ENCODE peak calls at places on chromosomes 16 and 17, in five cellular contexts. N is dorsolateral prefrontal cortex, X is GM12878, W is heart right ventricle, F is body of pancreas. A is an unnamed sample.

GRCh38 chr17:6666077-6666521 is 14.5 kb downstream of the C17orf100 start:
- DNase-seq in N (peak), X (no peak), W (peak), F (peak), A (no peak)

GRCh38 chr17:31428111-31428510 is 36.6 kb downstream of the RAB11FIP4 start:
- DNase-seq in N (peak), X (no peak), W (no peak), F (peak), A (no peak)

GRCh38 chr16:51636913-51637743 is 486.1 kb upstream of the SALL1 start:
- DNase-seq in N (no peak), X (no peak), W (no peak), F (no peak), A (no peak)

GRCh38 chr16:21167929-21168602 is 9.6 kb downstream of the LDAF1 start:
- DNase-seq in N (no peak), X (no peak), W (no peak), F (no peak), A (no peak)

GRCh38 chr17:48825446-48826381 is 5.1 kb upstream of the CALCOCO2 start:
- DNase-seq in N (no peak), X (no peak), W (no peak), F (no peak), A (no peak)

GRCh38 chr16:71846443-71846842 is 667 bp downstream of the ATXN1L start:
- DNase-seq in N (no peak), X (no peak), W (no peak), F (no peak), A (no peak)

GRCh38 chr16:80369559-80369958 is 171.2 kb upstream of the DYNLRB2 start:
- DNase-seq in N (peak), X (no peak), W (no peak), F (peak), A (peak)

GRCh38 chr17:64332502-64332901 is 58.2 kb downstream of the PECAM1 start:
- DNase-seq in N (no peak), X (no peak), W (peak), F (no peak), A (no peak)

GRCh38 chr17:75277664-75278071 is 6.6 kb upstream of the MIF4GD start:
- DNase-seq in N (no peak), X (no peak), W (no peak), F (no peak), A (no peak)

GRCh38 chr16:24111903-24112302 is 144.2 kb upstream of the CACNG3 start:
- DNase-seq in N (no peak), X (no peak), W (no peak), F (no peak), A (no peak)

GRCh38 chr17:1030684-1031557 is 34.0 kb downstream of the TIMM22 start:
- DNase-seq in N (no peak), X (no peak), W (peak), F (no peak), A (no peak)

DNA sequence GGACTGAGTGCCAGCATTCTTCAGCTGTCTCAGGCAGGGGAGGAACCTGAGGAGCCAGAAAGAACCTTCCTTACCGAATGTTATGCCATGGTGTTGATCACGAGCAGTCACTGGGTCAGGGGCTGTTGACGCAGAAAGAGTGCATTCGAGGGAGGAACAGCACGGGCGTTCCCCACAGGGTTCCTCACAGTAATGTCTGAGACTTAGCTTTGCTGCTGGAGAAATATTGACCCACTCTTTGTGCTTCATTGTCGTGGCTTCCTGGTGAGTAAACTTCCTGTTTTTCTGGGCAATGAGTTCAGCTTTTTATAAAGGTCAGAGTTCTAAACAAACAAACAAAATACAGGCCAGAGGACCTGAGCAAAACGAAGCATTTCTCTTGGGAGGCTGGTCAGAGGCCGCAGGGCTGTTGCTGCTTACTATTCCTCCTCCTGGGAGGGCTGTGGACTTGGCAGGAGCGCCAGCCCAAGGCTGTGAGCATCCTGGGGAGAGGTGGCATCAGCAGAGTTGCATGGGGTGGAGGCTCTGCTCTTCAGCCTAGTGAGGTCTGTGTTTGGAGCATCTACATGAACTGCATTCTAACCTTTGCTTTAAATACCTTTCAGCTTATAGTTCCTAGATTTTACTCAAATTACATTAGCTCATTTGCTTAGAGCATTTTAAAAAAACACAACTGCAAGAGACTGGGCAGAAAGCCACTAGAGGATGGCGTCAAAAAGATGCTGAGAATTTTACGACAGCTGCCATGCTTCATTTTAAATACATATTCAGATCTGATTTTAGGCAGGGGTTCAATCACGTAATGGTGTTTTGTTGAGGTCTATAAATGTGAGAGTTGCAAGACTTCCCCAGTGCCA is 143.0 kb upstream of the CACNG5 start:
- DNase-seq in N (no peak), X (no peak), W (no peak), F (no peak), A (no peak)
- H3K27ac ChIP-seq in N (peak), X (no peak), W (no peak), F (no peak), A (no peak)

GRCh38 chr17:8133398-8133797 is 9.5 kb upstream of the HES7 start:
- DNase-seq in N (no peak), X (no peak), W (no peak), F (no peak), A (no peak)

GRCh38 chr17:8137645-8138342 is 13.9 kb upstream of the HES7 start:
- DNase-seq in N (no peak), X (no peak), W (no peak), F (no peak), A (no peak)

GRCh38 chr17:8138366-8138671 is 13.9 kb downstream of the PER1 start:
- DNase-seq in N (no peak), X (no peak), W (no peak), F (no peak), A (no peak)

GRCh38 chr17:8131844-8132441 is 8.0 kb upstream of the HES7 start:
- DNase-seq in N (no peak), X (no peak), W (no peak), F (no peak), A (no peak)

GRCh38 chr17:8133941-8134340 is 10.0 kb upstream of the HES7 start:
- DNase-seq in N (no peak), X (no peak), W (no peak), F (no peak), A (no peak)
- H3K27ac ChIP-seq in N (no peak), X (no peak), W (no peak), F (no peak), A (no peak)

GRCh38 chr17:29615492-29616299 is 7.0 kb downstream of the CORO6 start:
- DNase-seq in N (peak), X (no peak), W (peak), F (peak), A (peak)
- H3K27ac ChIP-seq in N (peak), X (no peak), W (no peak), F (no peak), A (peak)

GRCh38 chr17:43366809-43367587 is 31.8 kb upstream of the ARL4D start:
- DNase-seq in N (no peak), X (no peak), W (no peak), F (no peak), A (no peak)
- H3K27ac ChIP-seq in N (peak), X (peak), W (peak), F (peak), A (peak)

A was measured in esophagus muscularis mucosa.